ENCODE peak calls at places on chromosome 2, in six cellular contexts. X, I, Y, D, M and O are unnamed samples.

GRCh38 chr2:53131416-53131815 is 636.2 kb upstream of the CHAC2 start:
- DNase-seq in D (no peak), M (peak), Y (peak), I (no peak), X (peak), O (no peak)

GRCh38 chr2:227183657-227184367 is 19.4 kb downstream of the COL4A3 start:
- DNase-seq in M (peak), Y (no peak), X (no peak), D (no peak), I (no peak), O (no peak)

GRCh38 chr2:169300617-169301530 is 61.5 kb downstream of the LRP2 start:
- DNase-seq in Y (no peak), D (peak), X (no peak), M (no peak), I (no peak), O (no peak)

GRCh38 chr2:72220170-72220569 is 72.5 kb upstream of the CYP26B1 start:
- DNase-seq in Y (peak), M (no peak), I (no peak), X (peak), D (no peak), O (no peak)

GRCh38 chr2:3451926-3452671 is 67.2 kb downstream of the ADI1 start:
- DNase-seq in M (no peak), Y (no peak), I (no peak), X (no peak), D (no peak), O (no peak)

GRCh38 chr2:101921961-101922325 is 69.8 kb upstream of the IL1R2 start:
- DNase-seq in Y (no peak), M (no peak), I (no peak), X (no peak), D (no peak), O (no peak)

GRCh38 chr2:172552547-172553291 is 3.2 kb upstream of the PDK1 start:
- DNase-seq in D (no peak), X (peak), M (peak), I (no peak), Y (peak), O (peak)

GRCh38 chr2:151260492-151261239 is 997 bp downstream of the RBM43 start:
- DNase-seq in X (peak), M (no peak), I (no peak), Y (peak), D (no peak), O (no peak)